ENCODE peak calls at places on chromosomes 13 and 19, in eight cellular contexts. D is A673, H is ovary, I is adrenal gland, Y is testis, B is neural progenitor cell, P is left ventricle myocardium inferior, E is gastrocnemius medialis. K is an unnamed sample.

GRCh38 chr13:111177081-111177711 is 62.1 kb downstream of the ARHGEF7 start:
- DNase-seq in I (peak), B (no peak), Y (no peak), P (peak), H (no peak), E (peak), D (peak), K (no peak)

GRCh38 chr13:36089130-36089529 is 42.1 kb downstream of the DCLK1 start:
- DNase-seq in P (no peak), D (no peak), H (no peak), I (no peak), B (no peak), Y (no peak), E (peak), K (no peak)

GRCh38 chr19:35350591-35350990 is 2.9 kb downstream of the FFAR1 start:
- DNase-seq in H (peak), B (no peak), D (no peak), Y (no peak), E (no peak), P (no peak), I (no peak), K (no peak)

GRCh38 chr13:66528139-66528538 is 702.0 kb downstream of the PCDH9 start:
- DNase-seq in E (no peak), Y (no peak), I (no peak), D (no peak), P (no peak), B (no peak), H (no peak), K (no peak)

GRCh38 chr19:10760268-10760944 is 42.5 kb downstream of the DNM2 start:
- DNase-seq in B (no peak), P (no peak), H (no peak), D (peak), E (no peak), I (no peak), Y (no peak), K (peak)

GRCh38 chr19:2014731-2015610 is 543 bp downstream of the BTBD2 start:
- DNase-seq in E (no peak), I (peak), D (peak), H (peak), Y (no peak), B (peak), P (no peak), K (no peak)

GRCh38 chr19:45613926-45614725 is 12.1 kb upstream of the GPR4 start:
- DNase-seq in D (peak), I (no peak), Y (no peak), H (no peak), B (no peak), P (no peak), E (no peak), K (peak)

GRCh38 chr13:80577285-80577684 is 236.4 kb upstream of the SPRY2 start:
- DNase-seq in I (no peak), H (no peak), E (no peak), Y (no peak), D (no peak), P (no peak), B (no peak), K (no peak)

GRCh38 chr13:30679483-30680330 is 55.6 kb upstream of the ALOX5AP start:
- DNase-seq in Y (peak), H (no peak), I (no peak), P (no peak), B (peak), E (no peak), D (peak), K (no peak)

GRCh38 chr13:26992951-26993490 is 178.6 kb downstream of the USP12 start:
- DNase-seq in I (no peak), B (no peak), P (no peak), Y (no peak), D (no peak), H (no peak), E (no peak), K (no peak)

GRCh38 chr19:53076984-53077383 is 26.2 kb downstream of the ZNF160 start:
- DNase-seq in H (peak), B (peak), I (peak), E (peak), P (peak), D (peak), Y (peak), K (no peak)

GRCh38 chr13:110298566-110299321 is 8.2 kb downstream of the COL4A1 start:
- DNase-seq in E (no peak), B (no peak), D (no peak), I (peak), H (peak), Y (no peak), P (no peak), K (no peak)

GRCh38 chr13:113836917-113837553 is 26.8 kb downstream of the GAS6 start:
- DNase-seq in I (peak), B (no peak), Y (peak), D (peak), P (peak), H (peak), E (peak), K (peak)

GRCh38 chr19:47699360-47699917 is 13.8 kb upstream of the EHD2 start:
- DNase-seq in I (peak), P (no peak), E (peak), Y (peak), D (peak), H (peak), B (peak), K (no peak)

GRCh38 chr19:51024924-51025323 is 1.5 kb downstream of the KLK11 start:
- DNase-seq in Y (no peak), H (no peak), B (no peak), I (no peak), P (no peak), E (no peak), D (no peak), K (no peak)

GRCh38 chr13:44311011-44311481 is 62.6 kb upstream of the SERP2 start:
- DNase-seq in H (no peak), P (no peak), B (no peak), I (no peak), Y (no peak), E (peak), D (no peak), K (no peak)

GRCh38 chr13:78241278-78241919 is 322.8 kb upstream of the EDNRB start:
- DNase-seq in D (peak), E (no peak), P (peak), H (no peak), I (peak), Y (peak), B (peak), K (peak)

GRCh38 chr13:24215732-24216131 is 55.2 kb downstream of the SPATA13 start:
- DNase-seq in D (peak), I (peak), B (peak), H (no peak), E (no peak), Y (no peak), P (peak), K (no peak)

GRCh38 chr13:99087130-99087953 is 109.5 kb upstream of the DOCK9 start:
- DNase-seq in Y (peak), I (peak), B (peak), H (peak), D (peak), E (peak), P (peak), K (peak)

GRCh38 chr19:29805026-29805925 is 6.5 kb upstream of the CCNE1 start:
- DNase-seq in H (no peak), E (no peak), Y (peak), P (no peak), I (peak), B (no peak), D (no peak), K (peak)

GRCh38 chr13:20667857-20668256 is 35.6 kb upstream of the IL17D start:
- DNase-seq in I (no peak), B (no peak), D (no peak), H (no peak), E (no peak), P (no peak), Y (no peak), K (no peak)

GRCh38 chr19:16115309-16116039 is 3.8 kb downstream of the RAB8A start:
- DNase-seq in B (no peak), I (no peak), P (no peak), D (no peak), E (no peak), Y (no peak), H (no peak), K (no peak)

GRCh38 chr19:28710278-28710677 is 502.7 kb downstream of the UQCRFS1 start:
- DNase-seq in P (no peak), B (peak), D (peak), Y (no peak), E (no peak), I (no peak), H (no peak), K (peak)

GRCh38 chr13:26022538-26023292 is 29.1 kb downstream of the SHISA2 start:
- DNase-seq in E (peak), D (peak), B (no peak), Y (peak), H (no peak), P (peak), I (peak), K (peak)

GRCh38 chr13:66896933-66897332 is 333.2 kb downstream of the PCDH9 start:
- DNase-seq in E (no peak), D (no peak), Y (no peak), H (no peak), P (no peak), I (no peak), B (no peak), K (no peak)

GRCh38 chr13:60351816-60352215 is 45.2 kb upstream of the TDRD3 start:
- DNase-seq in D (no peak), I (no peak), B (no peak), P (no peak), Y (no peak), H (no peak), E (no peak), K (peak)

GRCh38 chr13:42486711-42487198 is 87.2 kb upstream of the TNFSF11 start:
- DNase-seq in I (no peak), B (no peak), P (no peak), Y (no peak), H (no peak), D (no peak), E (no peak), K (peak)

GRCh38 chr13:106151056-106151699 is 384.3 kb downstream of the EFNB2 start:
- DNase-seq in D (no peak), I (no peak), H (no peak), Y (no peak), E (no peak), B (peak), P (no peak), K (peak)

GRCh38 chr13:98877936-98878335 is 99.9 kb downstream of the DOCK9 start:
- DNase-seq in E (no peak), I (no peak), B (no peak), H (no peak), Y (no peak), P (no peak), D (no peak), K (no peak)

GRCh38 chr13:94579063-94579462 is 16.9 kb downstream of the TGDS start:
- DNase-seq in E (no peak), Y (no peak), B (no peak), I (no peak), P (no peak), D (no peak), H (no peak), K (no peak)

GRCh38 chr19:1105217-1105872 is 1.6 kb downstream of the GPX4 start:
- DNase-seq in H (peak), P (no peak), Y (no peak), I (no peak), D (peak), B (no peak), E (no peak), K (no peak)

GRCh38 chr19:54209058-54209747 is 8.5 kb downstream of the RPS9 start:
- DNase-seq in Y (no peak), D (no peak), H (peak), E (no peak), I (no peak), P (no peak), B (no peak), K (no peak)

GRCh38 chr13:93660664-93661063 is 434.1 kb downstream of the GPC6 start:
- DNase-seq in B (no peak), Y (no peak), I (no peak), H (no peak), P (no peak), D (no peak), E (no peak), K (no peak)

GRCh38 chr19:7383284-7383683 is 34.5 kb downstream of the ARHGEF18 start:
- DNase-seq in B (no peak), H (no peak), P (no peak), D (no peak), Y (no peak), E (no peak), I (no peak), K (no peak)

GRCh38 chr19:7381073-7381390 is 32.3 kb downstream of the ARHGEF18 start:
- DNase-seq in H (no peak), B (no peak), E (no peak), I (no peak), P (no peak), Y (no peak), D (no peak), K (no peak)

GRCh38 chr19:7386308-7386707 is 37.6 kb downstream of the ARHGEF18 start:
- DNase-seq in I (no peak), P (no peak), D (no peak), B (no peak), H (no peak), E (no peak), Y (no peak), K (no peak)

GRCh38 chr19:7385062-7385461 is 36.3 kb downstream of the ARHGEF18 start:
- DNase-seq in Y (no peak), B (no peak), D (no peak), I (no peak), E (no peak), H (no peak), P (no peak), K (no peak)

GRCh38 chr19:7382694-7383093 is 34.0 kb downstream of the ARHGEF18 start:
- DNase-seq in H (no peak), D (no peak), P (no peak), I (no peak), E (no peak), B (peak), Y (no peak), K (no peak)
- TF ChIP-seq CTCF in H (no peak), D (no peak), P (no peak), I (no peak), E (no peak), B (peak), Y (no peak), K (peak)

DNA sequence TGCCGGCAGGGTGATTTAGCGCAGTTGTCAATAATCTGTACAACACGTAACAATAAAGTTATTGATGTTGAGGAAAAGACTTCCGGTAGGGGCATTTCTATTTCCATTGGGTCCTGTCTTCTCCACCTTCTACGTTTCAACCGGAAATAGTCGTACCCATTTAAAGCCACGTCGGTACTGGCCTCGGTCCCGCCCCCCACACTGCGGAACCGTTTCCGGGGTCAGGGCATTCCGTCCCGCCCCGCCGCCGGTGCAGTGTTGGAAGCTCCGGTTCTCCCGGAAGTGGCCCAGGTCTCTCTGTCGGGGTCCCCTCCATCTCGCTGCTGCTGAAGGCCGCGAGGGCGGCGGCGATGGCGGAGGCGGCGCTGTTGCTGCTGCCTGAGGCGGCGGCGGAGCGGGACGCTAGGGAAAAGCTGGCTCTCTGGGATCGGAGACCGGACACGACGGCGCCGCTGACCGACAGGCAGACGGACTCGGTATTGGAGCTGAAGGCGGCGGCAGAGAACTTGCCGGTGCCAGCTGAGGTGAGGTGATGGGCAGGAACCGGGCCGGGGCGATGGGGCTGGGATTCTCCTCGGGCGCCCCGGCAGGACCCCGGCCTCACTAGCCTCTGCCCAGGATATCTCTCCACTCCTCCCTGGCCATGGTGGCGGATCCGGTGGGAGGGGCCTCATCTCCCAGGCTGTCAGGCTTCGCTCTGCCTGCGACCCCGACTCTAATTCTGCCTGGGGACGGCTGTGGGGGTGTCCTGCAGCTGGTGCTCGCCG is at the start of gene COG3:
- DNase-seq in D (peak), I (peak), H (peak), E (peak), P (peak), B (peak), Y (peak), K (peak)
- TF ChIP-seq CTCF in D (peak), I (no peak), H (no peak), E (peak), P (no peak), B (peak), Y (no peak), K (peak)

GRCh38 chr19:38928406-38929001 is 2.1 kb downstream of the SARS2 start:
- DNase-seq in E (no peak), H (no peak), Y (no peak), P (no peak), I (no peak), B (no peak), D (no peak), K (no peak)

GRCh38 chr19:38929929-38930775 is at the start of gene SARS2:
- DNase-seq in Y (peak), H (peak), E (peak), B (peak), P (peak), D (peak), I (peak), K (peak)

GRCh38 chr19:38933544-38933943 is 2.8 kb downstream of the MRPS12 start:
- DNase-seq in E (no peak), D (no peak), Y (no peak), H (no peak), I (no peak), P (no peak), B (no peak), K (no peak)

GRCh38 chr19:38930776-38931761 is at the start of gene MRPS12:
- DNase-seq in D (peak), Y (peak), I (peak), P (peak), B (peak), H (peak), E (peak), K (peak)

DNA sequence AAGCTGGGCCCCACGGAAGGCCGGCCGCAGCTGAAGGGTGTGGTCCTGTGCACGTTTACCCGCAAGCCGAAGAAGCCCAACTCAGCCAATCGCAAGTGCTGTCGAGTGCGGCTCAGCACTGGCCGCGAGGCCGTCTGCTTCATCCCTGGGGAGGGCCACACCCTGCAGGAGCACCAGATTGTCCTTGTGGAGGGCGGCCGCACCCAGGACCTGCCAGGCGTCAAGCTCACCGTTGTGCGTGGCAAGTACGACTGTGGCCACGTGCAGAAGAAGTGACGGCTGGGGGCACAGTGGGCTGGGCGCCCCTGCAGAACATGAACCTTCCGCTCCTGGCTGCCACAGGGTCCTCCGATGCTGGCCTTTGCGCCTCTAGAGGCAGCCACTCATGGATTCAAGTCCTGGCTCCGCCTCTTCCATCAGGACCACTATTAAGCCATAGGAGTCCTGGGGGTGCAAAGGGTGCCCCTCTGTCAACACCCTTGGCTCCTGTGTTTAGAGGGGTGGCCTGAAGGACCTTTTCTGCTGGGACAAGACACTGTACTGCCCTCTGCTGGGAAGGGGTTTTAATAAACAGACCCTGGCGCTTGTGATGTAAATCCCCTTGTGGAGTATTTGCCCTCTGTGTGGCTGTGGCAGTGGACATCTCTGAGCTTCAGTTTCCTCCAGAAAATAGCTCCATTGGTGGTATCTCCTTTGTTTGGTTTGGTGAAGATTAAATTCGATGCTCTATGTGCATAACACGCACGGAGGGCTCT is 1.9 kb downstream of the MRPS12 start:
- DNase-seq in H (peak), P (no peak), B (peak), D (peak), E (no peak), Y (peak), I (no peak), K (no peak)
- TF ChIP-seq CTCF in H (no peak), P (peak), B (peak), D (peak), E (no peak), Y (peak), I (no peak), K (peak)

GRCh38 chr19:17539288-17540117 is 15.9 kb upstream of the COLGALT1 start:
- DNase-seq in E (peak), I (peak), B (peak), Y (peak), H (peak), P (peak), D (peak), K (peak)
- TF ChIP-seq CTCF in E (peak), I (peak), B (peak), Y (peak), H (peak), P (peak), D (peak), K (peak)

GRCh38 chr19:14339741-14340140 is 41.5 kb upstream of the ADGRE5 start:
- DNase-seq in H (no peak), E (no peak), D (no peak), P (no peak), I (no peak), Y (no peak), B (no peak), K (no peak)
- TF ChIP-seq CTCF in H (no peak), E (no peak), D (no peak), P (no peak), I (no peak), Y (no peak), B (no peak), K (no peak)

K was measured in HFFc6.